ENCODE peak calls at places on chromosomes 4 and X, in seven cellular contexts. G is ureter; W is endothelial cell; V is stimulated activated CD8-positive, alpha-beta memory T cell treated with anti-CD3 and anti-CD28 coated beads, Interleukin-7, amount 100 ng/mL, for 1 hour; T is bronchial epithelial cell; Q is lower leg skin; Y is occipital lobe. H is an unnamed sample.

GRCh38 chr4:117479673-117480072 is 394.3 kb upstream of the TRAM1L1 start:
- DNase-seq in W (no peak), T (peak; percentile 57), V (no peak), Q (no peak), Y (no peak), G (no peak), H (peak; percentile 86)

GRCh38 chr4:153564630-153565525 is 98.7 kb downstream of the TMEM131L start:
- DNase-seq in T (no peak), G (no peak), W (no peak), Y (no peak), V (no peak), Q (no peak), H (no peak)

GRCh38 chr4:105092356-105092755 is 54.3 kb upstream of the TET2 start:
- DNase-seq in T (peak; percentile 95), G (no peak), Q (peak; percentile 22), Y (no peak), W (no peak), V (no peak), H (peak; percentile 81)

GRCh38 chrX:100995469-100995868 is 26.0 kb downstream of the ARL13A start:
- DNase-seq in V (no peak), W (no peak), T (peak; percentile 79), Y (peak; percentile 30), G (no peak), Q (no peak), H (peak; percentile 70)

GRCh38 chrX:24619647-24620046 is 27.5 kb downstream of the PCYT1B start:
- DNase-seq in Q (peak; percentile 13), V (no peak), Y (peak; percentile 1), G (no peak), T (peak; percentile 27), W (no peak), H (peak; percentile 54)

GRCh38 chr4:74375824-74376426 is 11.0 kb downstream of the EREG start:
- DNase-seq in W (no peak), T (no peak), V (no peak), G (no peak), Q (no peak), Y (no peak), H (peak; percentile 50)

GRCh38 chr4:40205259-40206198 is 8.7 kb downstream of the RHOH start:
- DNase-seq in Y (no peak), Q (no peak), G (no peak), V (no peak), T (no peak), W (no peak), H (no peak)

GRCh38 chr4:108544504-108544903 is 75.9 kb upstream of the RPL34 start:
- DNase-seq in G (no peak), Q (no peak), W (no peak), Y (no peak), T (peak; percentile 99), V (no peak), H (peak; percentile 78)

GRCh38 chr4:48831532-48832015 is 686 bp downstream of the OCIAD1 start:
- DNase-seq in T (peak; percentile 25), Q (no peak), V (no peak), G (no peak), W (no peak), Y (no peak), H (no peak)

GRCh38 chr4:64068096-64068495 is 341.2 kb downstream of the TECRL start:
- DNase-seq in Y (no peak), Q (no peak), T (no peak), G (no peak), W (no peak), V (no peak), H (no peak)

GRCh38 chr4:100224701-100225100 is 34.4 kb upstream of the DDIT4L start:
- DNase-seq in T (no peak), V (no peak), W (no peak), Y (no peak), G (no peak), Q (no peak), H (no peak)